ENCODE peak calls at places on chromosomes 3 and 15, in seven cellular contexts. One of them, this sample, is unnamed.

GRCh38 chr15:96051598-96051997 is 278.9 kb upstream of the NR2F2 start:
- DNase-seq in neuronal stem cell: no peak
- DNase-seq in right atrium auricular region: no peak
- DNase-seq in hepatocyte: no peak
- DNase-seq in mesenchymal stem cell: no peak
- DNase-seq in PC-3: no peak
- DNase-seq in tibial nerve: no peak
- DNase-seq in this sample: no peak

GRCh38 chr15:70023064-70023768 is 74.5 kb downstream of the TLE3 start:
- DNase-seq in right atrium auricular region: no peak
- DNase-seq in tibial nerve: peak; percentile 50
- DNase-seq in PC-3: peak; percentile 75
- DNase-seq in neuronal stem cell: no peak
- DNase-seq in hepatocyte: peak; percentile 22
- DNase-seq in mesenchymal stem cell: peak; percentile 92
- DNase-seq in this sample: no peak

GRCh38 chr15:78000089-78000926 is 77.2 kb downstream of the TBC1D2B start:
- DNase-seq in tibial nerve: peak; percentile 50
- DNase-seq in right atrium auricular region: no peak
- DNase-seq in hepatocyte: peak; percentile 88
- DNase-seq in mesenchymal stem cell: peak; percentile 66
- DNase-seq in neuronal stem cell: peak; percentile 79
- DNase-seq in PC-3: peak; percentile 56
- DNase-seq in this sample: peak; percentile 89

GRCh38 chr3:188890572-188891270 is 281.1 kb upstream of the TPRG1 start:
- DNase-seq in PC-3: peak; percentile 19
- DNase-seq in mesenchymal stem cell: peak; percentile 55
- DNase-seq in hepatocyte: no peak
- DNase-seq in right atrium auricular region: no peak
- DNase-seq in neuronal stem cell: no peak
- DNase-seq in tibial nerve: no peak
- DNase-seq in this sample: no peak

GRCh38 chr3:49353022-49353421 is 5.1 kb downstream of the GPX1 start:
- DNase-seq in PC-3: peak; percentile 42
- DNase-seq in tibial nerve: no peak
- DNase-seq in mesenchymal stem cell: peak; percentile 29
- DNase-seq in hepatocyte: no peak
- DNase-seq in right atrium auricular region: no peak
- DNase-seq in neuronal stem cell: no peak
- DNase-seq in this sample: no peak

GRCh38 chr3:187044206-187044605 is 95.1 kb downstream of the RPL39L start:
- DNase-seq in neuronal stem cell: no peak
- DNase-seq in PC-3: no peak
- DNase-seq in tibial nerve: no peak
- DNase-seq in right atrium auricular region: no peak
- DNase-seq in hepatocyte: no peak
- DNase-seq in mesenchymal stem cell: no peak
- DNase-seq in this sample: no peak

GRCh38 chr3:11379238-11379823 is 107.1 kb downstream of the ATG7 start:
- DNase-seq in hepatocyte: peak; percentile 43
- DNase-seq in mesenchymal stem cell: peak; percentile 76
- DNase-seq in neuronal stem cell: peak; percentile 49
- DNase-seq in tibial nerve: peak; percentile 59
- DNase-seq in right atrium auricular region: no peak
- DNase-seq in PC-3: peak; percentile 79
- DNase-seq in this sample: no peak

GRCh38 chr15:32704343-32705076 is 13.3 kb upstream of the GREM1 start:
- DNase-seq in right atrium auricular region: no peak
- DNase-seq in tibial nerve: no peak
- DNase-seq in PC-3: peak; percentile 79
- DNase-seq in hepatocyte: no peak
- DNase-seq in neuronal stem cell: no peak
- DNase-seq in mesenchymal stem cell: peak; percentile 77
- DNase-seq in this sample: no peak

GRCh38 chr3:124814620-124815421 is 72.3 kb downstream of the ITGB5 start:
- DNase-seq in mesenchymal stem cell: no peak
- DNase-seq in neuronal stem cell: no peak
- DNase-seq in PC-3: peak; percentile 85
- DNase-seq in right atrium auricular region: no peak
- DNase-seq in tibial nerve: no peak
- DNase-seq in hepatocyte: peak; percentile 70
- DNase-seq in this sample: no peak

GRCh38 chr3:10204921-10205320 is 40.2 kb downstream of the IRAK2 start:
- DNase-seq in PC-3: no peak
- DNase-seq in hepatocyte: no peak
- DNase-seq in right atrium auricular region: no peak
- DNase-seq in tibial nerve: no peak
- DNase-seq in neuronal stem cell: no peak
- DNase-seq in mesenchymal stem cell: no peak
- DNase-seq in this sample: no peak

GRCh38 chr3:129014793-129015345 is 13.8 kb downstream of the EFCC1 start:
- DNase-seq in hepatocyte: no peak
- DNase-seq in right atrium auricular region: no peak
- DNase-seq in tibial nerve: no peak
- DNase-seq in PC-3: no peak
- DNase-seq in mesenchymal stem cell: no peak
- DNase-seq in neuronal stem cell: no peak
- DNase-seq in this sample: no peak

GRCh38 chr15:81225161-81225671 is 28.5 kb downstream of the IL16 start:
- DNase-seq in mesenchymal stem cell: no peak
- DNase-seq in right atrium auricular region: peak; percentile 82
- DNase-seq in tibial nerve: peak; percentile 61
- DNase-seq in PC-3: no peak
- DNase-seq in hepatocyte: no peak
- DNase-seq in neuronal stem cell: no peak
- DNase-seq in this sample: peak; percentile 45

GRCh38 chr3:129518048-129518570 is 10.3 kb upstream of the RHO start:
- DNase-seq in hepatocyte: no peak
- DNase-seq in right atrium auricular region: no peak
- DNase-seq in mesenchymal stem cell: no peak
- DNase-seq in neuronal stem cell: no peak
- DNase-seq in PC-3: no peak
- DNase-seq in tibial nerve: no peak
- DNase-seq in this sample: no peak

GRCh38 chr3:152276688-152277087 is 8.0 kb downstream of the MBNL1 start:
- DNase-seq in tibial nerve: no peak
- DNase-seq in PC-3: no peak
- DNase-seq in right atrium auricular region: no peak
- DNase-seq in neuronal stem cell: no peak
- DNase-seq in hepatocyte: no peak
- DNase-seq in mesenchymal stem cell: no peak
- DNase-seq in this sample: no peak

GRCh38 chr15:89105147-89105546 is 16.9 kb downstream of the ABHD2 start:
- DNase-seq in PC-3: peak; percentile 85
- DNase-seq in hepatocyte: peak; percentile 41
- DNase-seq in mesenchymal stem cell: peak; percentile 87
- DNase-seq in right atrium auricular region: no peak
- DNase-seq in neuronal stem cell: no peak
- DNase-seq in tibial nerve: no peak
- DNase-seq in this sample: no peak

GRCh38 chr3:193982258-193982659 is 153.7 kb upstream of the HES1 start:
- DNase-seq in tibial nerve: peak; percentile 72
- DNase-seq in hepatocyte: no peak
- DNase-seq in PC-3: peak; percentile 86
- DNase-seq in right atrium auricular region: peak; percentile 92
- DNase-seq in neuronal stem cell: no peak
- DNase-seq in mesenchymal stem cell: no peak
- DNase-seq in this sample: no peak

GRCh38 chr3:61725851-61726333 is 164.5 kb downstream of the PTPRG start:
- DNase-seq in tibial nerve: no peak
- DNase-seq in right atrium auricular region: no peak
- DNase-seq in neuronal stem cell: no peak
- DNase-seq in mesenchymal stem cell: peak; percentile 10
- DNase-seq in hepatocyte: peak; percentile 32
- DNase-seq in PC-3: no peak
- DNase-seq in this sample: no peak

GRCh38 chr15:90000175-90000923 is 775 bp upstream of the ZNF710 start:
- DNase-seq in mesenchymal stem cell: peak; percentile 50
- DNase-seq in neuronal stem cell: peak; percentile 41
- DNase-seq in PC-3: no peak
- DNase-seq in tibial nerve: no peak
- DNase-seq in right atrium auricular region: no peak
- DNase-seq in hepatocyte: peak; percentile 60
- DNase-seq in this sample: peak; percentile 21

GRCh38 chr15:77607894-77608261 is 24.8 kb downstream of the LINGO1 start:
- DNase-seq in hepatocyte: no peak
- DNase-seq in tibial nerve: no peak
- DNase-seq in PC-3: no peak
- DNase-seq in right atrium auricular region: no peak
- DNase-seq in mesenchymal stem cell: no peak
- DNase-seq in neuronal stem cell: no peak
- DNase-seq in this sample: no peak

GRCh38 chr3:71201939-71202338 is 381.6 kb downstream of the FOXP1 start:
- DNase-seq in neuronal stem cell: no peak
- DNase-seq in right atrium auricular region: peak; percentile 83
- DNase-seq in mesenchymal stem cell: no peak
- DNase-seq in hepatocyte: peak; percentile 26
- DNase-seq in tibial nerve: peak; percentile 86
- DNase-seq in PC-3: peak; percentile 26
- DNase-seq in this sample: peak; percentile 81

GRCh38 chr3:107675233-107675900 is 152.6 kb downstream of the BBX start:
- DNase-seq in right atrium auricular region: no peak
- DNase-seq in PC-3: no peak
- DNase-seq in hepatocyte: no peak
- DNase-seq in tibial nerve: no peak
- DNase-seq in mesenchymal stem cell: no peak
- DNase-seq in neuronal stem cell: no peak
- DNase-seq in this sample: no peak

GRCh38 chr15:65373163-65373651 is 4.6 kb downstream of the IGDCC3 start:
- DNase-seq in neuronal stem cell: no peak
- DNase-seq in tibial nerve: no peak
- DNase-seq in right atrium auricular region: no peak
- DNase-seq in PC-3: no peak
- DNase-seq in hepatocyte: no peak
- DNase-seq in mesenchymal stem cell: no peak
- DNase-seq in this sample: no peak

GRCh38 chr3:3068358-3068881 is 41.8 kb downstream of the IL5RA start:
- DNase-seq in tibial nerve: no peak
- DNase-seq in neuronal stem cell: no peak
- DNase-seq in right atrium auricular region: no peak
- DNase-seq in mesenchymal stem cell: no peak
- DNase-seq in PC-3: peak; percentile 37
- DNase-seq in hepatocyte: no peak
- DNase-seq in this sample: no peak

GRCh38 chr3:164940737-164941136 is 137.6 kb downstream of the SI start:
- DNase-seq in hepatocyte: no peak
- DNase-seq in mesenchymal stem cell: no peak
- DNase-seq in neuronal stem cell: no peak
- DNase-seq in right atrium auricular region: no peak
- DNase-seq in PC-3: peak; percentile 27
- DNase-seq in tibial nerve: no peak
- DNase-seq in this sample: no peak

GRCh38 chr3:123068227-123069020 is 1.6 kb downstream of the PDIA5 start:
- DNase-seq in right atrium auricular region: no peak
- DNase-seq in mesenchymal stem cell: peak; percentile 59
- DNase-seq in neuronal stem cell: no peak
- DNase-seq in hepatocyte: peak; percentile 48
- DNase-seq in PC-3: peak; percentile 46
- DNase-seq in tibial nerve: no peak
- DNase-seq in this sample: peak; percentile 73

GRCh38 chr15:40330368-40330836 is 6.9 kb downstream of the INAFM2 start:
- DNase-seq in neuronal stem cell: no peak
- DNase-seq in hepatocyte: no peak
- DNase-seq in mesenchymal stem cell: peak; percentile 90
- DNase-seq in tibial nerve: no peak
- DNase-seq in right atrium auricular region: no peak
- DNase-seq in PC-3: peak; percentile 39
- DNase-seq in this sample: peak; percentile 47

GRCh38 chr3:143644370-143645089 is 203.7 kb downstream of the SLC9A9 start:
- DNase-seq in right atrium auricular region: no peak
- DNase-seq in hepatocyte: peak; percentile 84
- DNase-seq in tibial nerve: peak; percentile 45
- DNase-seq in PC-3: peak; percentile 74
- DNase-seq in mesenchymal stem cell: peak; percentile 85
- DNase-seq in neuronal stem cell: peak; percentile 37
- DNase-seq in this sample: peak; percentile 72

GRCh38 chr3:54122046-54122801 is at the start of gene CACNA2D3:
- DNase-seq in neuronal stem cell: no peak
- DNase-seq in tibial nerve: no peak
- DNase-seq in right atrium auricular region: no peak
- DNase-seq in PC-3: no peak
- DNase-seq in hepatocyte: peak; percentile 67
- DNase-seq in mesenchymal stem cell: no peak
- DNase-seq in this sample: peak; percentile 75
- H3K4me3 ChIP-seq in neuronal stem cell: peak within 1 kb of the TSS; percentile 22
- H3K4me3 ChIP-seq in tibial nerve: peak within 1 kb of the TSS; percentile 28
- H3K4me3 ChIP-seq in right atrium auricular region: peak within 1 kb of the TSS; percentile 70
- H3K4me3 ChIP-seq in PC-3: no peak within 1 kb of the TSS
- H3K4me3 ChIP-seq in hepatocyte: peak within 1 kb of the TSS; percentile 67
- H3K4me3 ChIP-seq in mesenchymal stem cell: peak within 1 kb of the TSS; percentile 53
- H3K4me3 ChIP-seq in this sample: peak within 1 kb of the TSS; percentile 59

DNA sequence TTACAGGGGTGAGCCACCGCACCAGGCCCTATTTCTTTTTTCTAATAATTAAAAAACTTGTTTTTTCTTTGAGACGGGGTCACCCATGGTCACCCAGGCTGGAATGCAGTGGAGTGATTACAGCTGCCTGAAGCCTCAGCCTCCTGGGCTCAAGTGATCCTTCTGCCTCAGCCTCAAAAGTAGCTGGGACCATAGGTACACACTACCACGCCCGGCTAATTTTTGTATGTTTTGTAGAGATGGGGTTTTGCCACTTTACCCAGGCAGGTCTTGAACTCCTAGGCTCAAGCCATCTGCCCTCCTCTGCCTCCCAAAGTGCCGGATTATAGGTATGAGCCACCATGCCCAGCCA is 858 bp upstream of the TKT start:
- DNase-seq in mesenchymal stem cell: no peak
- DNase-seq in hepatocyte: no peak
- DNase-seq in PC-3: no peak
- DNase-seq in tibial nerve: no peak
- DNase-seq in right atrium auricular region: no peak
- DNase-seq in neuronal stem cell: no peak
- DNase-seq in this sample: no peak
- H3K4me1 ChIP-seq in mesenchymal stem cell: peaks cover 17% of the 10 kb centered on the region
- H3K4me1 ChIP-seq in hepatocyte: peaks cover 21% of the 10 kb centered on the region
- H3K4me1 ChIP-seq in PC-3: peaks cover 26% of the 10 kb centered on the region
- H3K4me1 ChIP-seq in tibial nerve: peaks cover 29% of the 10 kb centered on the region
- H3K4me1 ChIP-seq in right atrium auricular region: no peaks in the 10 kb centered on the region
- H3K4me1 ChIP-seq in neuronal stem cell: peaks cover 26% of the 10 kb centered on the region
- H3K4me1 ChIP-seq in this sample: peaks cover 28% of the 10 kb centered on the region

GRCh38 chr15:73771380-73772095 is 18.4 kb upstream of the INSYN1 start:
- DNase-seq in mesenchymal stem cell: no peak
- DNase-seq in PC-3: no peak
- DNase-seq in right atrium auricular region: no peak
- DNase-seq in tibial nerve: no peak
- DNase-seq in hepatocyte: no peak
- DNase-seq in neuronal stem cell: no peak
- DNase-seq in this sample: no peak
- H3K27me3 ChIP-seq in mesenchymal stem cell: peaks cover 68% of the 10 kb centered on the region
- H3K27me3 ChIP-seq in PC-3: peaks cover 22% of the 10 kb centered on the region
- H3K27me3 ChIP-seq in right atrium auricular region: no peaks in the 10 kb centered on the region
- H3K27me3 ChIP-seq in tibial nerve: no peaks in the 10 kb centered on the region
- H3K27me3 ChIP-seq in hepatocyte: no peaks in the 10 kb centered on the region
- H3K27me3 ChIP-seq in neuronal stem cell: peaks cover 11% of the 10 kb centered on the region
- H3K27me3 ChIP-seq in this sample: no peaks in the 10 kb centered on the region

DNA sequence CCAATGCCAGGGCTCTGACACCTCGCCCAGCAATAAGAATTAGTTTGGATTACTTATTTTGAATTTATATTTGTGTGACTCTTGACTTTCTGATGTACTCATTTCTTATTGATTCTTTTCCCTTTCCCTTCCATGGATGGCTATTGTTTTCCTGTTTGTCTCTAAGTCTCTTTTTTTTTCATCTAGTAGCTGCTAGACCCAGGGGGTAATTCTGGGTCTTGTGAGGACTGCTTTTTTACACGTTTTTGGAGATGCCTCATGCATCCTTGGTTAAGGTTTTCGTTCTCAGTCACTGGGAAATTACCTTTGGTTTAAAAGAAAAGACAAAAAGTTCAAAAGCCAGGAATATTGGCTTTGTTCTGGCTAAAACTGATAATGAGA is 70.2 kb upstream of the STRIT1 start:
- DNase-seq in tibial nerve: no peak
- DNase-seq in mesenchymal stem cell: no peak
- DNase-seq in PC-3: no peak
- DNase-seq in neuronal stem cell: no peak
- DNase-seq in hepatocyte: no peak
- DNase-seq in right atrium auricular region: no peak
- DNase-seq in this sample: no peak
- H3K4me3 ChIP-seq in tibial nerve: no peak overlapping the region
- H3K4me3 ChIP-seq in mesenchymal stem cell: no peak overlapping the region
- H3K4me3 ChIP-seq in PC-3: no peak overlapping the region
- H3K4me3 ChIP-seq in neuronal stem cell: no peak overlapping the region
- H3K4me3 ChIP-seq in hepatocyte: no peak overlapping the region
- H3K4me3 ChIP-seq in right atrium auricular region: no peak overlapping the region
- H3K4me3 ChIP-seq in this sample: no peak overlapping the region